ENCODE peak calls at places on chromosomes 1 and 21, in ten cellular contexts. S is fibroblast of the aortic adventitia, C is lower leg skin, A is right cardiac atrium, G is AG04450, M is aorta, P is foreskin fibroblast, Q is PC-3, I is NT2/D1, V is heart left ventricle. J is an unnamed sample.

GRCh38 chr1:39671793-39672550 is at the start of gene NT5C1A:
- DNase-seq in Q (no peak), I (no peak), M (peak), C (no peak), V (peak), S (no peak), G (no peak), P (peak), A (peak), J (no peak)

GRCh38 chr21:32367158-32367557 is 25.7 kb downstream of the URB1 start:
- DNase-seq in I (no peak), C (no peak), S (no peak), A (no peak), Q (no peak), P (no peak), V (no peak), G (no peak), M (no peak), J (no peak)

GRCh38 chr1:204278973-204279372 is 65.2 kb upstream of the GOLT1A start:
- DNase-seq in S (no peak), P (no peak), Q (no peak), C (no peak), M (no peak), G (no peak), A (no peak), I (no peak), V (no peak), J (no peak)

GRCh38 chr1:17922833-17923232 is 167.7 kb downstream of the ACTL8 start:
- DNase-seq in G (no peak), V (peak), I (peak), A (peak), M (no peak), C (peak), S (peak), P (peak), Q (peak), J (no peak)

GRCh38 chr1:201214461-201214860 is 23.8 kb downstream of the IGFN1 start:
- DNase-seq in M (no peak), G (no peak), C (no peak), V (no peak), A (no peak), P (peak), I (no peak), S (no peak), Q (peak), J (no peak)

GRCh38 chr1:59757185-59757747 is 57.5 kb upstream of the HOOK1 start:
- DNase-seq in I (no peak), C (no peak), S (no peak), V (no peak), A (no peak), P (no peak), G (no peak), Q (no peak), M (no peak), J (no peak)

GRCh38 chr1:36159614-36160387 is 3.8 kb downstream of the MAP7D1 start:
- DNase-seq in C (no peak), S (no peak), I (no peak), G (no peak), M (peak), P (no peak), Q (no peak), V (no peak), A (no peak), J (no peak)

GRCh38 chr21:32196001-32196400 is 82.8 kb downstream of the MIS18A start:
- DNase-seq in I (no peak), Q (no peak), A (no peak), M (no peak), C (no peak), P (no peak), G (no peak), S (no peak), V (no peak), J (no peak)

GRCh38 chr1:48227165-48228013 is 4.9 kb downstream of the SLC5A9 start:
- DNase-seq in P (no peak), A (no peak), I (no peak), Q (no peak), S (no peak), G (no peak), V (no peak), M (no peak), C (no peak), J (no peak)

GRCh38 chr1:202126426-202126825 is 3.7 kb downstream of the GPR37L1 start:
- DNase-seq in P (no peak), Q (no peak), A (no peak), M (no peak), I (no peak), S (no peak), G (no peak), C (no peak), V (no peak), J (no peak)

GRCh38 chr21:23853796-23854379 is 1753.4 kb downstream of the MRPL39 start:
- DNase-seq in P (no peak), G (peak), M (no peak), C (no peak), A (no peak), I (peak), S (peak), Q (peak), V (no peak), J (peak)

GRCh38 chr1:40182956-40183710 is 21.9 kb downstream of the RLF start:
- DNase-seq in P (peak), Q (peak), I (peak), M (no peak), S (peak), V (no peak), A (no peak), C (no peak), G (no peak), J (no peak)

GRCh38 chr1:6835139-6835538 is 49.9 kb downstream of the CAMTA1 start:
- DNase-seq in V (no peak), P (no peak), C (no peak), M (no peak), A (no peak), Q (no peak), G (no peak), S (no peak), I (no peak), J (no peak)

GRCh38 chr1:240539700-240540414 is 72.1 kb downstream of the GREM2 start:
- DNase-seq in C (no peak), A (no peak), M (no peak), G (no peak), P (no peak), V (no peak), S (no peak), I (peak), Q (no peak), J (no peak)

GRCh38 chr21:40841524-40842196 is 5.3 kb downstream of the DSCAM start:
- DNase-seq in C (no peak), P (peak), V (peak), M (no peak), G (no peak), S (no peak), A (peak), Q (peak), I (peak), J (no peak)

GRCh38 chr1:169877800-169878491 is 15.8 kb downstream of the SCYL3 start:
- DNase-seq in A (no peak), M (no peak), P (peak), G (no peak), I (no peak), S (peak), V (no peak), Q (peak), C (no peak), J (no peak)

GRCh38 chr1:248416226-248416625 is 13.4 kb downstream of the OR2T1 start:
- DNase-seq in A (no peak), V (no peak), G (no peak), S (no peak), M (no peak), C (no peak), Q (no peak), P (no peak), I (no peak), J (no peak)

GRCh38 chr1:223319913-223320600 is 43.9 kb downstream of the SUSD4 start:
- DNase-seq in G (no peak), Q (no peak), I (peak), S (no peak), V (no peak), M (no peak), C (no peak), P (no peak), A (no peak), J (no peak)

GRCh38 chr1:209384710-209385550 is 198.6 kb upstream of the CAMK1G start:
- DNase-seq in M (no peak), A (no peak), Q (peak), S (no peak), I (no peak), P (no peak), C (no peak), V (no peak), G (no peak), J (no peak)

GRCh38 chr1:232317336-232317735 is 312.6 kb downstream of the SIPA1L2 start:
- DNase-seq in Q (no peak), C (no peak), G (no peak), I (no peak), M (no peak), P (no peak), S (no peak), V (no peak), A (no peak), J (no peak)

GRCh38 chr21:42531771-42532170 is 18.1 kb downstream of the SLC37A1 start:
- DNase-seq in V (no peak), I (no peak), S (no peak), M (no peak), P (no peak), A (no peak), C (no peak), G (no peak), Q (no peak), J (no peak)

GRCh38 chr21:42527489-42528158 is 14.0 kb downstream of the SLC37A1 start:
- DNase-seq in C (no peak), V (no peak), M (no peak), A (no peak), S (no peak), G (no peak), I (no peak), P (no peak), Q (no peak), J (peak)

GRCh38 chr21:42527127-42527488 is 13.5 kb downstream of the SLC37A1 start:
- DNase-seq in A (no peak), C (no peak), S (no peak), Q (no peak), M (no peak), I (no peak), G (no peak), P (no peak), V (no peak), J (no peak)

GRCh38 chr21:42532466-42533181 is 19.0 kb downstream of the SLC37A1 start:
- DNase-seq in S (no peak), G (no peak), A (peak), M (peak), V (peak), C (peak), P (peak), I (no peak), Q (no peak), J (no peak)

DNA sequence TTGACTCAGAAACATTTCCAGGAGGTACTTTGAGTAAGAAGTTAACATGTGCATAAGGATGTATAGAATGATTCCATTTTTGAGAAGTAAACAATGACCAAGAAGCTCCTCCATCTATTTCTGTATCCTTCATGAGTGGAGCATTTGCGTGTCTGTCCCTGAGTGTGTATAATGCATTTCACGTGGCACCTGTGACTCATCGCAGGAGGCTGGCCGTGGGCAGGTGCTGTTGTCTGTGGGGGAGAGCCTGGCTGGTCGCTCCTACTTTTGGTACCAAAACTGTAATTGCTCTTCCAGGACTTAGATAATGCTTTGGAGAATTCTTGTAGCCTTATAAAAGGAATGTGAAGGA is 16.5 kb downstream of the SLC37A1 start:
- DNase-seq in A (no peak), Q (no peak), S (no peak), I (no peak), P (no peak), V (no peak), C (no peak), M (no peak), G (no peak), J (no peak)
- H3K4me3 ChIP-seq in A (no peak), Q (no peak), S (no peak), I (no peak), P (no peak), V (no peak), C (no peak), M (no peak), G (no peak), J (no peak)

GRCh38 chr1:107844009-107844408 is 121.0 kb downstream of the VAV3 start:
- DNase-seq in P (no peak), C (no peak), V (no peak), G (no peak), M (no peak), A (no peak), I (no peak), S (no peak), Q (no peak), J (no peak)
- H3K4me3 ChIP-seq in P (no peak), C (no peak), V (no peak), G (no peak), M (no peak), A (no peak), I (no peak), S (no peak), Q (no peak), J (peak)

GRCh38 chr1:212595787-212596714 is 12.5 kb upstream of the ATF3 start:
- DNase-seq in P (peak), I (no peak), M (no peak), V (no peak), S (peak), G (peak), A (no peak), Q (peak), C (no peak), J (peak)
- H3K4me3 ChIP-seq in P (peak), I (no peak), M (no peak), V (no peak), S (no peak), G (peak), A (no peak), Q (peak), C (no peak), J (peak)

GRCh38 chr1:27555700-27556424 is 48.1 kb downstream of the AHDC1 start:
- DNase-seq in A (peak), M (peak), G (no peak), I (no peak), Q (no peak), P (no peak), V (peak), S (peak), C (no peak), J (no peak)
- H3K4me3 ChIP-seq in A (no peak), M (no peak), G (no peak), I (no peak), Q (no peak), P (no peak), V (no peak), S (no peak), C (no peak), J (no peak)

GRCh38 chr1:94335447-94335846 is 82.7 kb upstream of the ABCD3 start:
- DNase-seq in A (no peak), P (no peak), Q (no peak), S (no peak), I (no peak), M (no peak), G (no peak), V (no peak), C (no peak), J (no peak)
- H3K4me3 ChIP-seq in A (no peak), P (no peak), Q (no peak), S (no peak), I (no peak), M (no peak), G (no peak), V (no peak), C (no peak), J (no peak)

DNA sequence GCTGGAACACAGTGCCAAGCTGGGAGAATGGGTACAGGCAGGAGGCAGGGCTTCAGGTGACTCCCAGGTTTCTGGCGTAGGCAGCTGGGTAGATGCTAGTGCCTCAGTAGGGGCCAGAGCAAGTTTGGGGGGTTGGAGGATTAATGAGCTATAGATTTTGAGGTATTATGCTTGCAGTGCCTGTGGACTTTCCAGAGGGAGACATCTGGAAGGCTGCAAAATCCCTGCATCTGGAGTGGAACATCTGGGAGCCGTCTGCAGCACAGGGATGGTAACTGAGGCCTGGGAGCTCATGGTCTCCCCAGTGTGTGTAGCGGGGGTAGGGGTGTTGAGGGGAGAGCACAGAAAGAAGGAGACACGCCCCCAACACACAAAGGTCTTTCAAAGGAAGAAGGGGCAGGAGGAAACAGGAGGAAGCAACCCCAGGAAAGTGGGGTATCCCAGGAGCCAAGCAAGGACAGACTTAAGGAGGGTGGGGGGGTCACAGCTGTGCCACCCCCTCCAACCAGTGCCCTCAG is 2.2 kb upstream of the PDZK1IP1 start:
- DNase-seq in P (no peak), S (no peak), G (no peak), V (no peak), Q (no peak), I (no peak), M (peak), C (peak), A (no peak), J (no peak)
- H3K4me3 ChIP-seq in P (no peak), S (no peak), G (no peak), V (no peak), Q (no peak), I (no peak), M (no peak), C (no peak), A (no peak), J (no peak)

GRCh38 chr1:42312576-42313212 is 22.3 kb downstream of the FOXJ3 start:
- DNase-seq in V (no peak), Q (no peak), S (no peak), P (no peak), I (no peak), C (no peak), M (no peak), G (no peak), A (no peak), J (no peak)

GRCh38 chr1:42313970-42314369 is 21.1 kb downstream of the FOXJ3 start:
- DNase-seq in Q (no peak), C (no peak), G (no peak), S (no peak), A (no peak), V (no peak), P (no peak), M (no peak), I (no peak), J (no peak)

GRCh38 chr1:42316292-42316691 is 18.7 kb downstream of the FOXJ3 start:
- DNase-seq in A (no peak), C (no peak), G (no peak), V (no peak), Q (no peak), I (no peak), S (no peak), M (no peak), P (no peak), J (no peak)

GRCh38 chr1:42317308-42317707 is 17.7 kb downstream of the FOXJ3 start:
- DNase-seq in G (no peak), S (no peak), C (no peak), V (no peak), A (no peak), Q (no peak), M (no peak), I (no peak), P (no peak), J (no peak)

GRCh38 chr1:42315500-42315899 is 19.5 kb downstream of the FOXJ3 start:
- DNase-seq in Q (no peak), C (no peak), I (no peak), P (no peak), A (no peak), G (no peak), M (no peak), V (no peak), S (no peak), J (no peak)
- H3K4me3 ChIP-seq in Q (no peak), C (no peak), I (no peak), P (no peak), A (no peak), G (no peak), M (no peak), V (no peak), S (no peak), J (no peak)

DNA sequence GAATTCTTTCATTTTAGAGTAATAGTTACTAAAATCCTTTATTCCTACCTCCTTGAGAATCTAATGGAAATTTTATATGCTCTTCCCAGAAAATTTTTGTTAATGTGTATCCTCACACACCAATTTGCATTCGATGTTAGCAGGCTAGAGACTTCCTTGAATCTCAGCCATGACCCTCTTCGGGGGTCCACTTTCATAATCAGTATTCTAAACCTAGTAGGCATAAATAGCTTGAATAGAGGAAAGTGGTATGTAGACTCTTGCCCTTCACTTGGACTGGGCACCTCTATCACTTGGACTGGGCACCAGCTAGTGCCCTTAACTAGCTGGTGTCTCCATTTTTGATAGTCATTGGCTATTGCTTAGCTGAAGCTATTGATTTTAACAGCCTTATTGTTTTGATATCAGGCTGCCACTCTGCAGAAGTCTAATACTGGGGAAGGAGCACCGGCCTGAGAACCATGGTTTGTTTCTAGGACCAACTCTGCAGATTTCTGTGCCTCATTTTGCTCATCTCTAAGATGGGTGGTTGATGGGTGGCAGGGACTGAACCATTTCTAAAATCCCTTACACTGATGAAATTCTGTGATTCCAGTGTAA is 42.8 kb downstream of the MRPL39 start:
- DNase-seq in Q (no peak), P (no peak), M (no peak), G (no peak), I (no peak), A (no peak), V (no peak), C (no peak), S (no peak), J (no peak)
- H3K4me3 ChIP-seq in Q (no peak), P (no peak), M (no peak), G (peak), I (no peak), A (no peak), V (no peak), C (no peak), S (no peak), J (peak)

DNA sequence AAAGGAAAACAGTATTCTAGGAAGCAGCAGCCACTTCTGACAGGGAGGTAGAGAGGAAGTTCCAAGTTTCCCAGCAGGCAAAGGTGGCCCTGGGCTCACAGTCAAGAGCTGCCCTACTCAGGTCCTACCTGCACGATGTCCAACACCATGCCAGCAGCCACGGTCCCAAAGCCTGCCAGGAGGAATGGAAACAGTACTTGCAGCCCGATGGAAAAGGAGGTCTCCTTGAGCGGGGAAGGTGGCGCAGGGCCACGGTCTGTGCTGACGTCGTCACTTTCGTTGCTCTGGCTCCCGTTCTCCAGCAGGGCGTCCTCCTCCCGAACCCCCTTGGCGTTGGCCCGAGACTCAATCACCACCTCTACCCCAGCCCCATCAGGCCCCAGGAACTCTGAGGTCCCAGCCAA is 3.1 kb downstream of the SLC41A1 start:
- DNase-seq in I (no peak), V (peak), A (peak), C (no peak), M (no peak), Q (no peak), P (no peak), G (no peak), S (no peak), J (no peak)
- H3K4me3 ChIP-seq in I (no peak), V (peak), A (peak), C (no peak), M (peak), Q (no peak), P (no peak), G (no peak), S (peak), J (peak)

GRCh38 chr1:32496127-32496526 is 31.3 kb downstream of the ZBTB8B start:
- DNase-seq in G (no peak), P (peak), C (no peak), M (no peak), V (no peak), A (no peak), I (no peak), Q (no peak), S (peak), J (no peak)
- H3K4me3 ChIP-seq in G (no peak), P (peak), C (no peak), M (no peak), V (no peak), A (no peak), I (no peak), Q (no peak), S (no peak), J (no peak)